ENCODE peak calls at places on chromosomes 6 and 20, in seven cellular contexts. N is left ventricle myocardium inferior, U is neural progenitor cell, T is mucosa of descending colon, B is cardiac fibroblast, F is heart right ventricle, I is body of pancreas. D is an unnamed sample.

GRCh38 chr20:32807706-32808105 is 12.0 kb upstream of the MAPRE1 start:
- DNase-seq in N (no peak), T (no peak), F (no peak), I (no peak), B (no peak), U (peak; percentile 90), D (no peak)

GRCh38 chr6:88246654-88247053 is 80.5 kb upstream of the CNR1 start:
- DNase-seq in N (no peak), I (no peak), B (no peak), T (no peak), F (no peak), U (no peak), D (no peak)

GRCh38 chr20:23226612-23227265 is 123.9 kb upstream of the NXT1 start:
- DNase-seq in T (no peak), F (no peak), I (no peak), B (peak; percentile 36), U (no peak), N (no peak), D (no peak)

GRCh38 chr20:34190679-34191090 is 50.5 kb upstream of the ASIP start:
- DNase-seq in N (peak; percentile 45), T (peak; percentile 71), B (peak; percentile 90), U (peak; percentile 89), F (peak; percentile 52), I (peak; percentile 78), D (peak; percentile 67)

GRCh38 chr20:50450961-50451752 is 59.0 kb upstream of the PTPN1 start:
- DNase-seq in T (peak; percentile 4), F (no peak), U (peak; percentile 54), I (no peak), B (peak; percentile 60), N (no peak), D (peak; percentile 68)

GRCh38 chr6:93992976-93993375 is 573.6 kb upstream of the EPHA7 start:
- DNase-seq in I (no peak), N (no peak), F (no peak), T (no peak), B (no peak), U (no peak), D (no peak)

GRCh38 chr20:2386516-2387179 is 5.9 kb downstream of the TGM6 start:
- DNase-seq in N (no peak), U (no peak), I (no peak), F (no peak), B (peak; percentile 34), T (no peak), D (no peak)

GRCh38 chr6:119334535-119335264 is 14.9 kb downstream of the MAN1A1 start:
- DNase-seq in I (no peak), B (peak; percentile 34), F (no peak), T (no peak), U (no peak), N (no peak), D (no peak)

GRCh38 chr20:23367770-23368169 is 5.8 kb downstream of the GZF1 start:
- DNase-seq in U (no peak), I (no peak), T (no peak), N (no peak), F (no peak), B (peak; percentile 50), D (no peak)

GRCh38 chr20:5945963-5946362 is 4.4 kb downstream of the TRMT6 start:
- DNase-seq in F (no peak), N (no peak), T (no peak), I (no peak), B (peak; percentile 82), U (no peak), D (no peak)

GRCh38 chr6:21664263-21665081 is 70.9 kb downstream of the SOX4 start:
- DNase-seq in F (peak; percentile 36), U (peak; percentile 79), I (peak; percentile 30), B (peak; percentile 43), N (peak; percentile 31), T (no peak), D (peak; percentile 37)

GRCh38 chr6:69362209-69362608 is 434.6 kb downstream of the LMBRD1 start:
- DNase-seq in U (no peak), N (no peak), F (no peak), B (no peak), T (no peak), I (no peak), D (no peak)

GRCh38 chr6:31067881-31068737 is 44.3 kb downstream of the C6orf15 start:
- DNase-seq in U (no peak), T (no peak), I (no peak), N (no peak), F (no peak), B (no peak), D (no peak)

DNA sequence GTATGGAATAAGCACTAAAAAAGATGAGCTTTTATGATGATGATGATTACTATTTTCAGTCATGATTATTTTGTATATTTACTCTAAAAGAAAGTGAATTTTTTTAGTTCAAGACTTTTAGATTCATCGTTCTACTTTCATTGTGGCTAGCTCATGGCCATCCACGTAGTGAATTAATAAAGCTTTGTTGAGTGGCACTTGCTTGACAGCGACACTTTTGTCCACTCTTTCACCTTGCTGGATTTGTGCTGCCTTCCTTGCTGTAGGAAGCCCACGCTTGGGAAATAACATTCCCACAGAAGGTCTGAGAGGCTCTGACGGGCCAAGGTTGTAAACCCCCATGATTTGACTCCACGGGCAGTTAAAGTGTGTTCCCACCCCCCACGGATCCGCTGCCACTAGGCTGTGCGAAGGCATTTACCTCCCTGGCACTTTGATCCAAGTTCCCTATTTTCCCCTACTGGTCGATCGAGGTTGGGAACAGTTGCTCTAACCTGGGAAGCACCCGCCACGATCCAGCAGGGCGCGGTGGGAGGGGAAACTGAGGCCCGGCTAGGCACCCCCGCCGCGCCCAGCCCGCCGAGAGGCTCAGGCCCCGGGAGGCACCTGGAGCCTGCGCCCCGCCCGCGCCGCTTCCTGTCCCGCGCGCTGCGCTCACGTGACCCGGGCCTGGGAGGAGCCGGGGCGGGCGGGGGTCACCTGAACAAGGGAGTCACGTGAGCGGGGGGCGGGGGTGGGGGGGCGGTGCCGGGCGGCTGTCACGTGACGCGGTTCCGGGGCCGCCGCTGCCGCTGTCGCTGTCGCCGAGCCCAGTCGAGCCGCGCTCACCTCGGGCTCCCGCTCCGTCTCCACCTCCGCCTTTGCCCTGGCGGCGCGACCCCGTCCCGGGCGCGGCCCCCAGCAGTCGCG is at the start of gene IGF2R:
- DNase-seq in T (peak; percentile 96), N (peak; percentile 94), B (peak; percentile 86), F (peak; percentile 93), I (peak; percentile 96), U (peak; percentile 96), D (peak; percentile 98)
- TF ChIP-seq CTCF in T (no peak), N (peak; percentile 31), B (peak; percentile 14), F (peak; percentile 23), I (peak; percentile 33), U (no peak), D (no peak)

GRCh38 chr6:135759831-135760230 is 91.7 kb upstream of the PDE7B start:
- DNase-seq in U (peak; percentile 6), N (no peak), F (no peak), T (no peak), B (peak; percentile 52), I (peak; percentile 19), D (no peak)
- TF ChIP-seq CTCF in U (peak; percentile 33), N (no peak), F (no peak), T (no peak), B (peak; percentile 28), I (no peak), D (no peak)

DNA sequence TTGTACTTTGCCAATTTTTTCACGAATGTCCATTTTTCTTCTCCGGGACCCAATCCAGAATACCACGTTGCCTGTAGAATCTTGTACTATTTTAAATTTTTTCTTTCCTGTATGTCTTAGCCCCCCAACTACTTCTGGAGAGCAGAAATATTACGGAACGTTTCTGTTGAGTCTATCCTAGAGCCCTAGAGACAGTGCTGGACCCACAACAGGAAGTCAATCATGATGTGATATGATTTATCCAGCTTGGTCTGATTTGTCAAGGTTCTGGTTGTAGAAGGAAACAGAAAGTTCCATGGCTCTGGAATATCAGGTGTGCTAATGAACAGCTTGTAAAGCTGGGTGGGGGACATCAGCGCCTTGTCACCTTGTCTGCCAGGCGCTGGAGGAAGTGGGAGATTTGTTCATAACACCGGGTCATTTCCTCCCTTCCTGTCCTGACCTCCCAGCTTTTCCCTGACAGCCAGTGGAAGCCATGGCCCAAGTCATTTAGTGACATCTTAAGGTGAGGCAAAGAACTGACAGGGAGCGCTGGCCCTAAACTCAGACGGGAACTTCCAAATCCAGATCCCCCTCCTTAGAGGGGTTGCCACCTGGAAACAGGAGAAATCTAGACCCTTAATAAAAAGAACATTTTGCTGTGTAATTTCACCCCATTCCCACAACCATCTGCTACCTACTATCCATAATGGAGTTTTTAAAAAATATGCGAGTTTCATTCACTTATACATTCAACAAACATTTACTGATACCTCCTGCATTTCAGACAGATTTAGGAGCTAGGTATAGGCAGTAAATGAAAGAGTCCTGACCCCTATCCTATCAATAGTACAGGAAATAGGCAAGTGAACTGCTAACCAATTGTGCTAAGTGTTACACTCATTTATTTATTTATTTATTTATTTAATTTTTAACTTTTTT is 130.5 kb downstream of the ZFP64 start:
- DNase-seq in U (peak; percentile 81), T (no peak), I (no peak), N (no peak), B (peak; percentile 59), F (no peak), D (no peak)
- TF ChIP-seq CTCF in U (peak; percentile 72), T (no peak), I (peak; percentile 38), N (peak; percentile 50), B (peak; percentile 43), F (peak; percentile 32), D (no peak)

DNA sequence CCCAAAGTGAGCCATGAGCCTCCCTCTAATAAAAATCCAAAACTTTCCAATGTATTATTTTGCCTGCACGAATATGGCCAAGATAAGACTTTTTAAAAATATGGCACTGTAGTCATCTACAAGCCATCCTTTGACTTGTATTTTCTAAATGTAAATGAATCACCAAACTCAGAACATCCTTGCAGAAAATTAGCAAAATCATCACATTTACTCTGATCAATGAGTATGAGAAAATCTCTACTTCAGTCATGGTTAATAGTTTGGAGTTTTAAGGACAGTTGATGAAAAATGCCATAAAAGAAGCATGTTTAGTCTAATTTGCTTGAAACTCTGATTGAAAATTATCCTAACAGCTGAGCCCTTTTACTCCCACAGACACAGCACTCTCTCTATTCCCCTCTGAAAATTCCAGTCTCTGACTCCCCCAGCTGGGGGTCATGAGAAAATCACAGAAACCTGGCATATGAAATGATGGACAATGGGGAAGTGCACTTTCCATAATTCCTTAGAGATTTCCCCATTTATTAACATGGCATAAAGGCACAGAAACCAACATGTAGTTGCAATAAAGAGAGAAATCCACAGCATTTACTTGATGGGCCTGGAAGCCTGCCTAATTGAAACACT is 214.1 kb downstream of the WDR27 start:
- DNase-seq in N (no peak), T (no peak), B (peak; percentile 25), U (no peak), F (no peak), I (no peak), D (no peak)
- TF ChIP-seq CTCF in N (no peak), T (no peak), B (no peak), U (peak; percentile 27), F (peak; percentile 16), I (no peak), D (no peak)